ENCODE peak calls at places on chromosomes 3 and 15, in four cellular contexts. P is NCI-H524, Z is choroid plexus epithelial cell, R is GDM1. V is an unnamed sample.
A peak's percentile ranks its signal among the peaks of the same experiment; 100 is the strongest.

GRCh38 chr3:151268267-151269235 is 9.8 kb downstream of the P2RY14 start:
- DNase-seq in Z (peak; percentile 17), R (no peak), P (no peak), V (no peak)

GRCh38 chr3:188170461-188171459 is 16.8 kb downstream of the LPP start:
- DNase-seq in R (no peak), P (no peak), Z (no peak), V (no peak)

GRCh38 chr3:108117245-108117644 is 26.4 kb upstream of the CD47 start:
- DNase-seq in P (no peak), R (no peak), Z (peak; percentile 24), V (no peak)

GRCh38 chr3:49793486-49794085 is 6.1 kb downstream of the CDHR4 start:
- DNase-seq in Z (no peak), P (no peak), R (no peak), V (no peak)

GRCh38 chr15:59539799-59540198 is 71.8 kb upstream of the GCNT3 start:
- DNase-seq in R (no peak), Z (peak; percentile 14), P (no peak), V (no peak)

GRCh38 chr3:160841455-160841854 is 85.4 kb downstream of the PPM1L start:
- DNase-seq in P (no peak), Z (no peak), R (no peak), V (no peak)

GRCh38 chr3:153601422-153601853 is 439.4 kb downstream of the RAP2B start:
- DNase-seq in P (no peak), Z (no peak), R (no peak), V (no peak)

GRCh38 chr3:46184469-46184868 is 23.6 kb downstream of the CCR1 start:
- DNase-seq in Z (peak; percentile 87), P (no peak), R (no peak), V (peak; percentile 47)

GRCh38 chr3:120196812-120197211 is 88.2 kb downstream of the GPR156 start:
- DNase-seq in P (no peak), R (no peak), Z (no peak), V (no peak)

GRCh38 chr3:164302622-164303021 is 775.7 kb downstream of the SI start:
- DNase-seq in R (no peak), P (no peak), Z (no peak), V (no peak)

GRCh38 chr3:102089904-102090492 is 240.7 kb downstream of the NFKBIZ start:
- DNase-seq in Z (peak; percentile 86), R (no peak), P (no peak), V (no peak)

GRCh38 chr15:66775127-66776105 is 73.4 kb downstream of the SMAD6 start:
- DNase-seq in R (no peak), P (no peak), Z (peak; percentile 72), V (no peak)

GRCh38 chr15:62524848-62525247 is 359.8 kb upstream of the C2CD4B start:
- DNase-seq in P (no peak), Z (no peak), R (no peak), V (no peak)

GRCh38 chr15:94070341-94071275 is 160.8 kb upstream of the MCTP2 start:
- DNase-seq in P (peak; percentile 74), R (no peak), Z (no peak), V (no peak)

GRCh38 chr15:88918738-88919137 is 5.6 kb upstream of the MFGE8 start:
- DNase-seq in P (no peak), Z (peak; percentile 99), R (no peak), V (no peak)

GRCh38 chr3:186609247-186609868 is 3.5 kb upstream of the AHSG start:
- DNase-seq in P (peak; percentile 40), R (no peak), Z (peak; percentile 35), V (no peak)

GRCh38 chr3:52313774-52314188 is 2.3 kb upstream of the DNAH1 start:
- DNase-seq in P (no peak), Z (peak; percentile 33), R (no peak), V (no peak)

GRCh38 chr3:169811606-169812123 is 1.0 kb upstream of the LRRIQ4 start:
- DNase-seq in Z (peak; percentile 76), P (peak; percentile 78), R (peak; percentile 45), V (no peak)

GRCh38 chr3:150761831-150762661 is 923 bp downstream of the SIAH2 start:
- DNase-seq in Z (peak; percentile 49), P (peak; percentile 78), R (no peak), V (no peak)

GRCh38 chr15:100929641-100930042 is 10.5 kb downstream of the LRRK1 start:
- DNase-seq in Z (peak; percentile 15), R (no peak), P (peak; percentile 77), V (no peak)

GRCh38 chr3:157274644-157275137 is 114.7 kb upstream of the CCNL1 start:
- DNase-seq in R (no peak), Z (no peak), P (no peak), V (no peak)